ENCODE peak calls at places on chromosomes 16 and 17, in five cellular contexts. One of them, this sample, is unnamed.

GRCh38 chr16:23537390-23537789 is 19.8 kb downstream of the EARS2 start:
- DNase-seq in tibial nerve: no peak
- DNase-seq in AG10803: no peak
- DNase-seq in fibroblast of lung: no peak
- DNase-seq in dorsolateral prefrontal cortex: no peak
- DNase-seq in this sample: no peak

GRCh38 chr17:42001729-42002128 is 15.5 kb downstream of the DNAJC7 start:
- DNase-seq in fibroblast of lung: no peak
- DNase-seq in dorsolateral prefrontal cortex: no peak
- DNase-seq in tibial nerve: no peak
- DNase-seq in AG10803: no peak
- DNase-seq in this sample: no peak

GRCh38 chr17:28746611-28747045 is 2.8 kb downstream of the TRAF4 start:
- DNase-seq in tibial nerve: no peak
- DNase-seq in fibroblast of lung: no peak
- DNase-seq in AG10803: no peak
- DNase-seq in dorsolateral prefrontal cortex: peak
- DNase-seq in this sample: no peak

GRCh38 chr17:38428643-38429371 is 543 bp downstream of the ARHGAP23 start:
- DNase-seq in dorsolateral prefrontal cortex: peak
- DNase-seq in tibial nerve: no peak
- DNase-seq in AG10803: peak
- DNase-seq in fibroblast of lung: peak
- DNase-seq in this sample: no peak

GRCh38 chr16:51120289-51121008 is 30.6 kb downstream of the SALL1 start:
- DNase-seq in fibroblast of lung: no peak
- DNase-seq in AG10803: no peak
- DNase-seq in tibial nerve: no peak
- DNase-seq in dorsolateral prefrontal cortex: no peak
- DNase-seq in this sample: no peak

GRCh38 chr16:68640972-68641371 is 4.1 kb upstream of the CDH3 start:
- DNase-seq in tibial nerve: no peak
- DNase-seq in fibroblast of lung: peak
- DNase-seq in AG10803: peak
- DNase-seq in dorsolateral prefrontal cortex: no peak
- DNase-seq in this sample: no peak

GRCh38 chr16:11102523-11102898 is 153.5 kb downstream of the SOCS1 start:
- DNase-seq in AG10803: no peak
- DNase-seq in fibroblast of lung: no peak
- DNase-seq in dorsolateral prefrontal cortex: no peak
- DNase-seq in tibial nerve: no peak
- DNase-seq in this sample: no peak

GRCh38 chr16:8950580-8951077 is 13.1 kb downstream of the USP7 start:
- DNase-seq in tibial nerve: no peak
- DNase-seq in AG10803: peak
- DNase-seq in fibroblast of lung: peak
- DNase-seq in dorsolateral prefrontal cortex: no peak
- DNase-seq in this sample: no peak

GRCh38 chr16:68070811-68071546 is 14.2 kb upstream of the NFATC3 start:
- DNase-seq in AG10803: no peak
- DNase-seq in tibial nerve: no peak
- DNase-seq in fibroblast of lung: no peak
- DNase-seq in dorsolateral prefrontal cortex: no peak
- DNase-seq in this sample: no peak

GRCh38 chr17:43757171-43757660 is 1.4 kb downstream of the SOST start:
- DNase-seq in AG10803: no peak
- DNase-seq in fibroblast of lung: no peak
- DNase-seq in tibial nerve: no peak
- DNase-seq in dorsolateral prefrontal cortex: no peak
- DNase-seq in this sample: no peak

DNA sequence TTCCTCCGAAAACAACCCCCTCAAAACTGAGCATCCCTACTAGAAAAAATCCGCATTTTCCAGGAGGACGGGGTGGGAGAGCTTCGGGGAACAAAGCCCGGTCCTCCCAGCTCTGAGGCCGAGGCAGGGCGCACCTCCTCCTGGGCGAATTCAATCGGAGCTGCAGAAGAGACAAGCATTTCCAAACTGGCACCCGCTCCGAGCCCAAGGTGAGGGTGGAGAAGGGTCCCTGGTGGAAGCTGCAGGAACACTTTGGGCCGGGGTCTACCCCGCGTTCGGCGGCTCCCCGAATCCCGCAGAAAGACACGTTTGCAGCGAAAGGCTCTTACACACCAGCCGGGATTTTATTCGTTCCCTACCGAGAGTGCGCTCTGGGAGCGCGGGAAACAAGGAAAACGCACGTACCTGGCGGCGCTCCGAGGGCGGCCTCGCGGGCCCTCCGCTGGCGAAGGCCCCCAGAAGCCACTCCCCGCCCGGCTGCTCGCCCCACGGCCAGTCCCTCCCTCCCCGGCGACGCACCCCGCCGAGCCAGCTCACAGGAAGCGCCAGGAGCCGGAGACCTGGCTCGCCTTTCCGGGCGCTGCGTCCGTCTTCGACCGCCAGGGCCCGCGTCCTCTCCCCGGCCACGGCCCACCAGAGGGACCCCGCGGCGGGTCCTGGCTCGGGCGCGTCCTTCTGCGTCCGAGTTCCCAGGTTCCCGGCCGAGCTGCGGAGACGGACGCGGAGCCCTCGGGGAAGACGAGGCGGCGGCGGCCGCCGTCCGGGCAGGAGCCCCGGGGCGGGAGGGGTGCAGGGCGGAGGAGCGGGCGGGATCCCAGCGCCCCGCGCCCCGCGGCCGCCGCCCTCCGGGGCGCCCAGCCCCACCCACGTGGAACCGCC is 49.8 kb upstream of the BAHCC1 start:
- DNase-seq in AG10803: peak
- DNase-seq in fibroblast of lung: peak
- DNase-seq in tibial nerve: peak
- DNase-seq in dorsolateral prefrontal cortex: peak
- DNase-seq in this sample: peak
- TF ChIP-seq CTCF in AG10803: peak
- TF ChIP-seq CTCF in fibroblast of lung: no peak
- TF ChIP-seq CTCF in tibial nerve: no peak
- TF ChIP-seq CTCF in dorsolateral prefrontal cortex: peak
- TF ChIP-seq CTCF in this sample: peak

GRCh38 chr16:61435356-61435755 is 600.9 kb downstream of the CDH8 start:
- DNase-seq in dorsolateral prefrontal cortex: no peak
- DNase-seq in fibroblast of lung: no peak
- DNase-seq in AG10803: no peak
- DNase-seq in tibial nerve: no peak
- DNase-seq in this sample: no peak

GRCh38 chr16:61432421-61432820 is 603.8 kb downstream of the CDH8 start:
- DNase-seq in AG10803: peak
- DNase-seq in dorsolateral prefrontal cortex: no peak
- DNase-seq in tibial nerve: no peak
- DNase-seq in fibroblast of lung: peak
- DNase-seq in this sample: no peak
- TF ChIP-seq CTCF in AG10803: no peak
- TF ChIP-seq CTCF in dorsolateral prefrontal cortex: no peak
- TF ChIP-seq CTCF in tibial nerve: no peak
- TF ChIP-seq CTCF in fibroblast of lung: no peak
- TF ChIP-seq CTCF in this sample: no peak

GRCh38 chr17:33023790-33024189 is 32.1 kb downstream of the SPACA3 start:
- DNase-seq in fibroblast of lung: no peak
- DNase-seq in AG10803: no peak
- DNase-seq in tibial nerve: no peak
- DNase-seq in dorsolateral prefrontal cortex: no peak
- DNase-seq in this sample: no peak

GRCh38 chr17:33024688-33025486 is 33.2 kb downstream of the SPACA3 start:
- DNase-seq in AG10803: no peak
- DNase-seq in dorsolateral prefrontal cortex: no peak
- DNase-seq in tibial nerve: no peak
- DNase-seq in fibroblast of lung: no peak
- DNase-seq in this sample: no peak

GRCh38 chr17:33019161-33019560 is 27.5 kb downstream of the SPACA3 start:
- DNase-seq in AG10803: no peak
- DNase-seq in dorsolateral prefrontal cortex: no peak
- DNase-seq in fibroblast of lung: no peak
- DNase-seq in tibial nerve: no peak
- DNase-seq in this sample: no peak

GRCh38 chr17:33017366-33017765 is 25.7 kb downstream of the SPACA3 start:
- DNase-seq in AG10803: no peak
- DNase-seq in fibroblast of lung: no peak
- DNase-seq in tibial nerve: no peak
- DNase-seq in dorsolateral prefrontal cortex: no peak
- DNase-seq in this sample: no peak

GRCh38 chr17:33021731-33022408 is 30.2 kb downstream of the SPACA3 start:
- DNase-seq in AG10803: peak
- DNase-seq in dorsolateral prefrontal cortex: no peak
- DNase-seq in tibial nerve: no peak
- DNase-seq in fibroblast of lung: no peak
- DNase-seq in this sample: no peak
- TF ChIP-seq CTCF in AG10803: peak
- TF ChIP-seq CTCF in dorsolateral prefrontal cortex: no peak
- TF ChIP-seq CTCF in tibial nerve: no peak
- TF ChIP-seq CTCF in fibroblast of lung: peak
- TF ChIP-seq CTCF in this sample: no peak

GRCh38 chr16:59412275-59412841 is 678.2 kb upstream of the GOT2 start:
- DNase-seq in AG10803: no peak
- DNase-seq in dorsolateral prefrontal cortex: no peak
- DNase-seq in fibroblast of lung: peak
- DNase-seq in tibial nerve: no peak
- DNase-seq in this sample: no peak
- TF ChIP-seq CTCF in AG10803: peak
- TF ChIP-seq CTCF in dorsolateral prefrontal cortex: peak
- TF ChIP-seq CTCF in fibroblast of lung: peak
- TF ChIP-seq CTCF in tibial nerve: no peak
- TF ChIP-seq CTCF in this sample: peak

DNA sequence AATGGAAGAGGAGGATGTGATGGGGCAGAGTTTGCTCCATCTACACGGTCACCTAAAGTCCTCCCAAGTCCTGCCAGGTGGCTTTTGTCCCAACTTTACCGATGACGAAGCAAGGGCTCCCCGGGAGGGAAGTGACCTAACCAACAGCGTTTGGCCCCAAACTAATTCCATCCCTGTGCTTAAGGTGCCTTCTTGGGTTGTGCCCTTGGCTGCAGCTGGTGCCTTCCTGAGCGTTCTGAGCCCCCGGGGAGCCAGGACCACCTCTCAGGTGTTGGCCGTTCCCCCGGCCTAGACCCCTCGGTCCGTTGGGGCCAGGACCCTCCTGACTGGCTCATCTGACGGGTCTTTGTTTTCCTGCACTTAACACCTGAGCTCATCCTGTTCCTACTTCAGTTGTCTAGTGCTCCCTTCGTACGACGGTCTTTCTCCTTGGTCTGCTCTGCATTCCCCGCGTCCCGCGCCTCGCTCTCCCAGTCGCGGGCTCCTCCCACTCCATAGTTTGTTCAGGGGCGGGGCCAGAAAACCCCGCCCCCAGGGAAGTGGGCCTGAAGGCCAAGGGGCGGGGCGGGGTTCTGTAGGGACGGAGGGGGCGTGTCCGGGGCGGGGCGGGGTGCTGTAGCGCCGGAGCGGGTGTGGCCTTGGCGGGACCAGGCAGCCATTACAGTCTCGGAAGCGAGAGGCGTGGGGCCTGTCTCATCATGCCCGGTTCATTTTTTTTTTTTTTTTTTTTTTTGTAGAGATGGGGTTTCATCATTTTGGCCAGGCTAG is 822 bp upstream of the ZSCAN10 start:
- DNase-seq in tibial nerve: peak
- DNase-seq in fibroblast of lung: peak
- DNase-seq in dorsolateral prefrontal cortex: peak
- DNase-seq in AG10803: peak
- DNase-seq in this sample: peak
- TF ChIP-seq CTCF in tibial nerve: no peak
- TF ChIP-seq CTCF in fibroblast of lung: no peak
- TF ChIP-seq CTCF in dorsolateral prefrontal cortex: no peak
- TF ChIP-seq CTCF in AG10803: no peak
- TF ChIP-seq CTCF in this sample: no peak

GRCh38 chr17:45172232-45172540 is 10.5 kb downstream of the HEXIM2 start:
- DNase-seq in fibroblast of lung: no peak
- DNase-seq in dorsolateral prefrontal cortex: no peak
- DNase-seq in tibial nerve: no peak
- DNase-seq in AG10803: no peak
- DNase-seq in this sample: no peak
- TF ChIP-seq CTCF in fibroblast of lung: no peak
- TF ChIP-seq CTCF in dorsolateral prefrontal cortex: no peak
- TF ChIP-seq CTCF in tibial nerve: no peak
- TF ChIP-seq CTCF in AG10803: no peak
- TF ChIP-seq CTCF in this sample: no peak

GRCh38 chr16:81365731-81366130 is 51.0 kb downstream of the GAN start:
- DNase-seq in fibroblast of lung: no peak
- DNase-seq in AG10803: no peak
- DNase-seq in dorsolateral prefrontal cortex: no peak
- DNase-seq in tibial nerve: no peak
- DNase-seq in this sample: no peak
- TF ChIP-seq CTCF in fibroblast of lung: no peak
- TF ChIP-seq CTCF in AG10803: no peak
- TF ChIP-seq CTCF in dorsolateral prefrontal cortex: no peak
- TF ChIP-seq CTCF in tibial nerve: no peak
- TF ChIP-seq CTCF in this sample: no peak

This sample was measured in AG09319.